ENCODE peak calls at places on chromosomes 11 and 22, in six cellular contexts. H is SK-N-SH, S is Peyer's patch, Q is AG04450, C is upper lobe of right lung, T is endothelial cell of umbilical vein. N is an unnamed sample.

GRCh38 chr11:106642331-106642730 is 375.9 kb downstream of the GUCY1A2 start:
- DNase-seq in H (no peak), S (no peak), Q (peak; percentile 54), C (no peak), T (no peak), N (no peak)

GRCh38 chr11:95341246-95341645 is 110.2 kb upstream of the SESN3 start:
- DNase-seq in H (no peak), S (no peak), Q (no peak), C (peak; percentile 63), T (peak; percentile 6), N (no peak)

GRCh38 chr11:102280237-102280833 is 36.9 kb upstream of the BIRC3 start:
- DNase-seq in H (no peak), S (no peak), Q (no peak), C (no peak), T (no peak), N (no peak)

GRCh38 chr11:126716456-126717083 is 284.0 kb downstream of the KIRREL3 start:
- DNase-seq in H (peak; percentile 75), S (no peak), Q (no peak), C (no peak), T (no peak), N (no peak)

GRCh38 chr11:86938900-86939880 is 16.0 kb downstream of the FZD4 start:
- DNase-seq in H (peak; percentile 41), S (no peak), Q (no peak), C (no peak), T (peak; percentile 85), N (no peak)

GRCh38 chr22:21933413-21933812 is 19.2 kb downstream of the PPM1F start:
- DNase-seq in H (no peak), S (no peak), Q (no peak), C (no peak), T (no peak), N (no peak)

GRCh38 chr11:47539681-47540039 is 13.3 kb downstream of the CELF1 start:
- DNase-seq in H (no peak), S (no peak), Q (no peak), C (no peak), T (no peak), N (no peak)

GRCh38 chr22:50201191-50202129 is 649 bp downstream of the SELENOO start:
- DNase-seq in H (no peak), S (no peak), Q (no peak), C (no peak), T (no peak), N (no peak)

GRCh38 chr11:102664001-102664752 is 39.0 kb upstream of the MMP20 start:
- DNase-seq in H (no peak), S (no peak), Q (no peak), C (no peak), T (no peak), N (no peak)

GRCh38 chr11:128324531-128325141 is 262.7 kb downstream of the ETS1 start:
- DNase-seq in H (no peak), S (peak; percentile 58), Q (no peak), C (no peak), T (no peak), N (no peak)

GRCh38 chr11:17852246-17852645 is 117.7 kb downstream of the KCNC1 start:
- DNase-seq in H (no peak), S (no peak), Q (no peak), C (no peak), T (no peak), N (no peak)

GRCh38 chr22:49807780-49808708 is 19.6 kb downstream of the BRD1 start:
- DNase-seq in H (no peak), S (peak; percentile 42), Q (no peak), C (no peak), T (peak; percentile 17), N (no peak)

GRCh38 chr11:44608654-44609027 is 43.2 kb downstream of the CD82 start:
- DNase-seq in H (no peak), S (no peak), Q (no peak), C (no peak), T (no peak), N (no peak)

GRCh38 chr22:35749808-35750207 is 32.1 kb downstream of the APOL5 start:
- DNase-seq in H (no peak), S (peak; percentile 52), Q (no peak), C (no peak), T (no peak), N (no peak)

GRCh38 chr22:19085233-19086043 is 36.8 kb downstream of the DGCR2 start:
- DNase-seq in H (peak; percentile 69), S (peak; percentile 13), Q (no peak), C (peak; percentile 13), T (peak; percentile 64), N (no peak)

GRCh38 chr11:122742350-122742749 is 86.8 kb downstream of the UBASH3B start:
- DNase-seq in H (no peak), S (no peak), Q (no peak), C (no peak), T (no peak), N (no peak)

GRCh38 chr11:117828641-117829368 is 4.3 kb upstream of the FXYD2 start:
- DNase-seq in H (no peak), S (peak; percentile 41), Q (peak; percentile 51), C (peak; percentile 69), T (peak; percentile 54), N (peak; percentile 79)

GRCh38 chr22:49935561-49935960 is 17.1 kb downstream of the CRELD2 start:
- DNase-seq in H (peak; percentile 80), S (no peak), Q (no peak), C (no peak), T (no peak), N (no peak)

GRCh38 chr11:88482871-88483301 is 145.3 kb upstream of the CTSC start:
- DNase-seq in H (no peak), S (no peak), Q (peak; percentile 16), C (no peak), T (no peak), N (no peak)

GRCh38 chr11:118364956-118365615 is 5.7 kb downstream of the UBE4A start:
- DNase-seq in H (no peak), S (no peak), Q (no peak), C (no peak), T (no peak), N (no peak)

GRCh38 chr11:121337740-121338272 is 45.2 kb downstream of the SC5D start:
- DNase-seq in H (no peak), S (no peak), Q (no peak), C (no peak), T (no peak), N (no peak)

GRCh38 chr11:118527109-118527508 is at the start of gene TTC36:
- DNase-seq in H (no peak), S (no peak), Q (no peak), C (no peak), T (no peak), N (no peak)

GRCh38 chr11:61955031-61955415 is 4.9 kb downstream of the BEST1 start:
- DNase-seq in H (no peak), S (no peak), Q (no peak), C (peak; percentile 86), T (no peak), N (no peak)

GRCh38 chr11:102924851-102925380 is 30.6 kb downstream of the MMP13 start:
- DNase-seq in H (no peak), S (no peak), Q (no peak), C (no peak), T (no peak), N (no peak)

GRCh38 chr11:93005239-93005638 is 35.8 kb downstream of the MTNR1B start:
- DNase-seq in H (no peak), S (no peak), Q (peak; percentile 68), C (no peak), T (no peak), N (no peak)

GRCh38 chr11:117983163-117983475 is 3.1 kb upstream of the IL10RA start:
- DNase-seq in H (no peak), S (no peak), Q (no peak), C (no peak), T (no peak), N (no peak)

GRCh38 chr11:68025047-68025446 is 5.4 kb upstream of the NDUFS8 start:
- DNase-seq in H (no peak), S (no peak), Q (no peak), C (no peak), T (no peak), N (no peak)

GRCh38 chr11:64358907-64359711 is at the start of gene RPS6KA4:
- DNase-seq in H (peak; percentile 95), S (peak; percentile 48), Q (no peak), C (peak; percentile 87), T (peak; percentile 60), N (no peak)

GRCh38 chr11:92393218-92393617 is 168.6 kb downstream of the FAT3 start:
- DNase-seq in H (peak; percentile 22), S (no peak), Q (no peak), C (no peak), T (no peak), N (no peak)

GRCh38 chr22:23897320-23897719 is 3.1 kb downstream of the MIF start:
- DNase-seq in H (no peak), S (no peak), Q (no peak), C (no peak), T (no peak), N (no peak)

GRCh38 chr22:41347066-41347859 is 34.5 kb upstream of the TEF start:
- DNase-seq in H (no peak), S (no peak), Q (no peak), C (no peak), T (no peak), N (no peak)
- TF ChIP-seq CTCF in H (no peak), S (no peak), Q (no peak), C (no peak), T (no peak), N (no peak)

GRCh38 chr11:16403448-16403803 is 47.1 kb upstream of the SOX6 start:
- DNase-seq in H (no peak), S (no peak), Q (no peak), C (no peak), T (peak; percentile 6), N (no peak)
- TF ChIP-seq CTCF in H (no peak), S (no peak), Q (no peak), C (no peak), T (no peak), N (no peak)

DNA sequence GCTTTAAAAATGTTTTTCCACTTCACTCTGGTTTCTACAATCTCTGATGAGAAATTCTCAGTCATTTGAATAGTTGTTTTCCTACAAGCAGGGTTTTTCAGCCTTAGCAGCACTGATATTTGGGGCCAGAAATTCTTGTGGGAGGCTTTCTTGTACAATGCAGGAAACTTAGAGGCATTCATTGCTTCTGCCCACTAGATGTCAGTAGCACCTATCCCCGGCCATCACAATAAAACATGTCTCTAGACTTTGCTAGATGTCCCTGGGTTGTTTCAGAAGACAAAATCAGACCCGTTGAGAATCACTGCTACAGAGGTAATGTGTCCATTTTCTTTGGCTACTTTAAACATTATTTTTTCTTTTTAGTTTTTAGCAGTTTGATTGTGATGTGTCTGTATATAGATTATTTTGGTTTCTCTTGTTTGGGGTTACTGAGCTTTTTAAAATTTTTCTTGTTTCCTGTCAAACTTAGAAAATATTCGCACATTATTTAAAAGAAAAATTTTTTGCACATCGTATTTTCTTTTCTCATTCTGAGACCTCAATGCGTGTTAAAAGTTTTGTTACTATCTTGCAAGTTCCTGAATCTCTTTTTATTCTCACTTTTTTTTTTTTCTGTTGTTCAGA is 60.8 kb upstream of the CCDC179 start:
- DNase-seq in H (peak; percentile 39), S (no peak), Q (peak; percentile 46), C (no peak), T (peak; percentile 65), N (no peak)
- TF ChIP-seq CTCF in H (peak; percentile 79), S (no peak), Q (peak; percentile 95), C (peak; percentile 62), T (peak; percentile 74), N (peak; percentile 89)

DNA sequence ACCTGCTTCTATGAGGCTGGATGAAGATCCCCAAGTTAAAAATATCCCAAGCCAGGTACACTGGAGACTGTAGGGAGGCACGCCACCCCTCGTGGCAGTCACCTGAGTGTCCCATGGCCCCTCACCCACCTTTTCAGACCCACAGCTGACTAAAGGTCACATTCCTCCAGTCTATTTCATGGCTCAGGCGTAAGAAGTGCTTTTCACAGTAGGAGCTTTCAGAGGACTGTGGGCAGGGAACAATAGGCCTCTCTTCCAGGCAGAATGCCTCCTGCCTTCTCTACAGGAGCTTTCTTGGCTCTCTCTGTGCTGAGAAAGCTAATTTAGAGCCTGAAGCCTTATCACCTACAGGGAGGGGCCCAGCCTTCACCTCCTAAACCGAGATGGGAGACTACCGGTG is 73.8 kb downstream of the C11orf58 start:
- DNase-seq in H (no peak), S (no peak), Q (no peak), C (no peak), T (no peak), N (no peak)
- TF ChIP-seq CTCF in H (no peak), S (no peak), Q (no peak), C (no peak), T (no peak), N (no peak)

N was measured in chondrocyte.